ENCODE peak calls at places on chromosomes 16 and 17, in ten cellular contexts. One of them, this sample, is unnamed.

GRCh38 chr16:1884155-1884760 is 12.3 kb upstream of the MEIOB start:
- DNase-seq in lung: no peak
- DNase-seq in SK-N-SH: peak; percentile 57
- DNase-seq in HCT116: peak; percentile 48
- DNase-seq in esophagus squamous epithelium: no peak
- DNase-seq in aorta: no peak
- DNase-seq in heart left ventricle: no peak
- DNase-seq in dorsolateral prefrontal cortex: no peak
- DNase-seq in right lobe of liver: no peak
- DNase-seq in stomach: no peak
- DNase-seq in this sample: no peak

GRCh38 chr16:4987250-4987579 is 29.1 kb downstream of the SEC14L5 start:
- DNase-seq in lung: no peak
- DNase-seq in SK-N-SH: no peak
- DNase-seq in HCT116: no peak
- DNase-seq in esophagus squamous epithelium: no peak
- DNase-seq in aorta: no peak
- DNase-seq in heart left ventricle: no peak
- DNase-seq in dorsolateral prefrontal cortex: no peak
- DNase-seq in right lobe of liver: no peak
- DNase-seq in stomach: no peak
- DNase-seq in this sample: no peak

GRCh38 chr16:47374629-47375028 is 86.2 kb downstream of the ITFG1 start:
- DNase-seq in lung: no peak
- DNase-seq in SK-N-SH: no peak
- DNase-seq in HCT116: no peak
- DNase-seq in esophagus squamous epithelium: no peak
- DNase-seq in aorta: no peak
- DNase-seq in heart left ventricle: no peak
- DNase-seq in dorsolateral prefrontal cortex: no peak
- DNase-seq in right lobe of liver: no peak
- DNase-seq in stomach: no peak
- DNase-seq in this sample: no peak

GRCh38 chr16:27195941-27196595 is 7.3 kb upstream of the KDM8 start:
- DNase-seq in lung: no peak
- DNase-seq in SK-N-SH: no peak
- DNase-seq in HCT116: no peak
- DNase-seq in esophagus squamous epithelium: no peak
- DNase-seq in aorta: peak; percentile 49
- DNase-seq in heart left ventricle: no peak
- DNase-seq in dorsolateral prefrontal cortex: no peak
- DNase-seq in right lobe of liver: no peak
- DNase-seq in stomach: no peak
- DNase-seq in this sample: peak; percentile 44

GRCh38 chr16:65634291-65634690 is 512.4 kb upstream of the CDH11 start:
- DNase-seq in lung: no peak
- DNase-seq in SK-N-SH: peak; percentile 8
- DNase-seq in HCT116: no peak
- DNase-seq in esophagus squamous epithelium: no peak
- DNase-seq in aorta: no peak
- DNase-seq in heart left ventricle: no peak
- DNase-seq in dorsolateral prefrontal cortex: no peak
- DNase-seq in right lobe of liver: no peak
- DNase-seq in stomach: no peak
- DNase-seq in this sample: no peak

GRCh38 chr17:72370819-72371218 is 250.0 kb downstream of the SOX9 start:
- DNase-seq in lung: no peak
- DNase-seq in SK-N-SH: no peak
- DNase-seq in HCT116: no peak
- DNase-seq in esophagus squamous epithelium: no peak
- DNase-seq in aorta: no peak
- DNase-seq in heart left ventricle: no peak
- DNase-seq in dorsolateral prefrontal cortex: no peak
- DNase-seq in right lobe of liver: no peak
- DNase-seq in stomach: no peak
- DNase-seq in this sample: no peak

GRCh38 chr16:28202147-28202746 is 9.5 kb downstream of the XPO6 start:
- DNase-seq in lung: no peak
- DNase-seq in SK-N-SH: no peak
- DNase-seq in HCT116: no peak
- DNase-seq in esophagus squamous epithelium: no peak
- DNase-seq in aorta: no peak
- DNase-seq in heart left ventricle: no peak
- DNase-seq in dorsolateral prefrontal cortex: no peak
- DNase-seq in right lobe of liver: no peak
- DNase-seq in stomach: no peak
- DNase-seq in this sample: no peak

GRCh38 chr16:14562691-14563491 is 67.2 kb downstream of the PARN start:
- DNase-seq in lung: no peak
- DNase-seq in SK-N-SH: no peak
- DNase-seq in HCT116: no peak
- DNase-seq in esophagus squamous epithelium: no peak
- DNase-seq in aorta: no peak
- DNase-seq in heart left ventricle: peak; percentile 43
- DNase-seq in dorsolateral prefrontal cortex: peak; percentile 46
- DNase-seq in right lobe of liver: peak; percentile 79
- DNase-seq in stomach: peak; percentile 48
- DNase-seq in this sample: no peak

GRCh38 chr16:56807011-56807675 is 57.9 kb upstream of the SLC12A3 start:
- DNase-seq in lung: no peak
- DNase-seq in SK-N-SH: no peak
- DNase-seq in HCT116: no peak
- DNase-seq in esophagus squamous epithelium: no peak
- DNase-seq in aorta: no peak
- DNase-seq in heart left ventricle: no peak
- DNase-seq in dorsolateral prefrontal cortex: no peak
- DNase-seq in right lobe of liver: no peak
- DNase-seq in stomach: no peak
- DNase-seq in this sample: no peak

GRCh38 chr16:782263-782662 is 5.9 kb downstream of the RPUSD1 start:
- DNase-seq in lung: no peak
- DNase-seq in SK-N-SH: no peak
- DNase-seq in HCT116: no peak
- DNase-seq in esophagus squamous epithelium: no peak
- DNase-seq in aorta: no peak
- DNase-seq in heart left ventricle: no peak
- DNase-seq in dorsolateral prefrontal cortex: no peak
- DNase-seq in right lobe of liver: no peak
- DNase-seq in stomach: no peak
- DNase-seq in this sample: no peak

DNA sequence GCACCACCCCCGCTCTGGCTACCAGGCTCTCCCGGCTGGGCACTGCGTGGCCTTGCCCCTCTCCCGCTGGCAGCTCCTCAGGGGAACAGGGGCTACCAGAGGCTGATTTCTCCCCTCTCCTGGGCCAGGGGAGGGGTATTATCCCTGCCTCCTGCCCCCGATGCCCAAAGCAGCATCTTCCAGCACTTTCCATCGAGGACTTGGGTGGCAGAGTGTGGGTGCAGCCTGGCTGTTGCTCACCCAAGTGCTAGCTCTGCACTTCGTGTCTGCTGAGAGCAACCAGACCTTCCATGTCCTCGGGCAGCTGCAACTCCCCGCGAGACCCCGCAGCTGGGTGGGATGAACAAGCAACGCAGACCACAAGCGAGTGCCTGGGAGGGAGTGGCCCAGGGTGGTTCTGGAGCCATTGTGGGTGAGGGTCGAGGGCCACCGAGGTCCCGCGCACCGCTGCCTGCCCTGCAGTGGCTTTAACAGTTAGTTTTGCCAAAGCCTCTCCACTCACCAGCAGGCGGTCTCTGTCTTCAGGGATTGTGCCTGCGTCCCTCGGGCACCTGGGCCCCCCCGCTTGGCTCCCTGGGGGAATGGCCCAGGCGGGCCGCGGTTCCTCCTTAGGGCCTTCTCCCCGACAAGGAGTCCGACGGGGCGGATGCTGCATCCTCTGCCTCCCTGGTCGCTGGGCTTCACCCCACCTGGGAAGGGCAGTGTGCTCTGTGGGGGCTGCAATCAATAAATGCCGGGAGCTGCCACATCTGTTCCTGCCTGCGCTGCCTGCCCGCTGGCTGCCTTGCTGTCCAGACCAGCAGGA is 8.4 kb downstream of the SLC25A10 start:
- DNase-seq in lung: no peak
- DNase-seq in SK-N-SH: no peak
- DNase-seq in HCT116: no peak
- DNase-seq in esophagus squamous epithelium: no peak
- DNase-seq in aorta: peak; percentile 71
- DNase-seq in heart left ventricle: no peak
- DNase-seq in dorsolateral prefrontal cortex: no peak
- DNase-seq in right lobe of liver: peak; percentile 50
- DNase-seq in stomach: no peak
- DNase-seq in this sample: no peak
- H3K27ac ChIP-seq in lung: no peak overlapping the region
- H3K27ac ChIP-seq in SK-N-SH: no peak overlapping the region
- H3K27ac ChIP-seq in HCT116: no peak overlapping the region
- H3K27ac ChIP-seq in esophagus squamous epithelium: no peak overlapping the region
- H3K27ac ChIP-seq in aorta: no peak overlapping the region
- H3K27ac ChIP-seq in heart left ventricle: no peak overlapping the region
- H3K27ac ChIP-seq in dorsolateral prefrontal cortex: no peak overlapping the region
- H3K27ac ChIP-seq in right lobe of liver: no peak overlapping the region
- H3K27ac ChIP-seq in stomach: no peak overlapping the region
- H3K27ac ChIP-seq in this sample: no peak overlapping the region

DNA sequence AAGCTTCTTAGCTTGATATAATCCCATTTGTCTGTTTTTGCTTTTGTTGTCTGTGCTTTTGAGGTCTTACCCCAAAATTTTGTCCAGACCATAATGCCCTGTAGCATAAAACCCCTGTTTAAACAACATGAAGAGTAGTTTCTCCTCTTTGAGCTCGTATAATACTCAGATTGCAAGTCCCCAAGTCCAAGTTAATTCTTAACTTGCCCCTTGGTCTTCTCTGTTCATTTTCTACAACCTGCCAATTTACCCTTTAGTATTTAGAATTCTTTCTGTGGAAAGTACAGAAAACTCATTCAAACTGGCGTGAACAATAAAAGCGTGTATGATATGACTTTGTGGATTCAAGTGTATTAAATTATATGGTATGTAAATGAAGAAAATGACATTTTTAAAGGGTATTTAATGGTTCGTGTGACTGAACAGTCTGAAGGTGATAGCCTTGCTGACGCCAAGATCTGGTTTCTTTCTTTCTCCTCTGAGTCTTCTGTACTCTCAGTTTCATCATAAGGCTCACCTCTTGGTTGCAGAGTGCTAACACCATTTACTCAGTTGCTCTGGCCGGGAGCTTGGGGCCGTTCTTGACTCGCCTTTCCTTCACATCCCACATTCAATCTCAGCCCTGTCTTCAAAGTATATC is 185.6 kb downstream of the PRKCA start:
- DNase-seq in lung: no peak
- DNase-seq in SK-N-SH: no peak
- DNase-seq in HCT116: no peak
- DNase-seq in esophagus squamous epithelium: no peak
- DNase-seq in aorta: no peak
- DNase-seq in heart left ventricle: no peak
- DNase-seq in dorsolateral prefrontal cortex: no peak
- DNase-seq in right lobe of liver: no peak
- DNase-seq in stomach: no peak
- DNase-seq in this sample: no peak
- H3K27ac ChIP-seq in lung: no peak overlapping the region
- H3K27ac ChIP-seq in SK-N-SH: no peak overlapping the region
- H3K27ac ChIP-seq in HCT116: no peak overlapping the region
- H3K27ac ChIP-seq in esophagus squamous epithelium: no peak overlapping the region
- H3K27ac ChIP-seq in aorta: no peak overlapping the region
- H3K27ac ChIP-seq in heart left ventricle: no peak overlapping the region
- H3K27ac ChIP-seq in dorsolateral prefrontal cortex: no peak overlapping the region
- H3K27ac ChIP-seq in right lobe of liver: peak overlapping the region; percentile 50
- H3K27ac ChIP-seq in stomach: no peak overlapping the region
- H3K27ac ChIP-seq in this sample: no peak overlapping the region

GRCh38 chr16:2929693-2930092 is 18.0 kb downstream of the FLYWCH1 start:
- DNase-seq in lung: no peak
- DNase-seq in SK-N-SH: no peak
- DNase-seq in HCT116: no peak
- DNase-seq in esophagus squamous epithelium: no peak
- DNase-seq in aorta: no peak
- DNase-seq in heart left ventricle: no peak
- DNase-seq in dorsolateral prefrontal cortex: no peak
- DNase-seq in right lobe of liver: no peak
- DNase-seq in stomach: no peak
- DNase-seq in this sample: no peak

GRCh38 chr16:2924901-2925820 is 13.4 kb downstream of the FLYWCH1 start:
- DNase-seq in lung: no peak
- DNase-seq in SK-N-SH: peak; percentile 11
- DNase-seq in HCT116: no peak
- DNase-seq in esophagus squamous epithelium: no peak
- DNase-seq in aorta: no peak
- DNase-seq in heart left ventricle: no peak
- DNase-seq in dorsolateral prefrontal cortex: no peak
- DNase-seq in right lobe of liver: no peak
- DNase-seq in stomach: no peak
- DNase-seq in this sample: no peak

GRCh38 chr16:2928796-2929195 is 17.1 kb downstream of the FLYWCH1 start:
- DNase-seq in lung: no peak
- DNase-seq in SK-N-SH: no peak
- DNase-seq in HCT116: no peak
- DNase-seq in esophagus squamous epithelium: no peak
- DNase-seq in aorta: no peak
- DNase-seq in heart left ventricle: no peak
- DNase-seq in dorsolateral prefrontal cortex: no peak
- DNase-seq in right lobe of liver: no peak
- DNase-seq in stomach: no peak
- DNase-seq in this sample: no peak

GRCh38 chr16:2926660-2927646 is 15.2 kb downstream of the FLYWCH1 start:
- DNase-seq in lung: peak; percentile 88
- DNase-seq in SK-N-SH: peak; percentile 86
- DNase-seq in HCT116: peak; percentile 85
- DNase-seq in esophagus squamous epithelium: peak; percentile 36
- DNase-seq in aorta: peak; percentile 94
- DNase-seq in heart left ventricle: peak; percentile 91
- DNase-seq in dorsolateral prefrontal cortex: peak; percentile 93
- DNase-seq in right lobe of liver: peak; percentile 79
- DNase-seq in stomach: peak; percentile 95
- DNase-seq in this sample: peak; percentile 79

GRCh38 chr16:2925951-2926659 is 14.4 kb downstream of the FLYWCH1 start:
- DNase-seq in lung: no peak
- DNase-seq in SK-N-SH: no peak
- DNase-seq in HCT116: no peak
- DNase-seq in esophagus squamous epithelium: no peak
- DNase-seq in aorta: no peak
- DNase-seq in heart left ventricle: no peak
- DNase-seq in dorsolateral prefrontal cortex: no peak
- DNase-seq in right lobe of liver: no peak
- DNase-seq in stomach: no peak
- DNase-seq in this sample: no peak
- H3K27ac ChIP-seq in lung: no peak overlapping the region
- H3K27ac ChIP-seq in SK-N-SH: no peak overlapping the region
- H3K27ac ChIP-seq in HCT116: no peak overlapping the region
- H3K27ac ChIP-seq in esophagus squamous epithelium: no peak overlapping the region
- H3K27ac ChIP-seq in aorta: no peak overlapping the region
- H3K27ac ChIP-seq in heart left ventricle: no peak overlapping the region
- H3K27ac ChIP-seq in dorsolateral prefrontal cortex: peak overlapping the region; percentile 31
- H3K27ac ChIP-seq in right lobe of liver: no peak overlapping the region
- H3K27ac ChIP-seq in stomach: no peak overlapping the region
- H3K27ac ChIP-seq in this sample: no peak overlapping the region

DNA sequence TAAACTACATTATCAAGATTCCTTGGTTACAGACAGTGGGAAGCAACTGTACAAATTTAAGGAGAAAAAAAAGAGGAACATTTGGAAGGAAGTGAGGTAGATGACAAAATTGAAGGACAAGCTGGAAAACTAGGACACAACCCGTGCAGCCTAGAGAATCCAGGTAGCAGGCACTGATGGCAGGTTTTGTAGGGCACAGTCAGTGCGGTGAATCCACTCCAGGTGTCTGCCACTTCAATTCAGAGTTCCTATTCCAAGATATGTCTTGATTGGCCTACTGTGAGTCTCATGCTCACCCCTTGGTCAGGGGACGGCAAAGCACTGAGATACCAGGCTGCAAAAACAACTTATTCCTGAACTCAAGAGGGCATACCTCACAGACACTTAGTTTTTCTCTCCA is 37.8 kb downstream of the TNRC6C start:
- DNase-seq in lung: no peak
- DNase-seq in SK-N-SH: no peak
- DNase-seq in HCT116: no peak
- DNase-seq in esophagus squamous epithelium: no peak
- DNase-seq in aorta: no peak
- DNase-seq in heart left ventricle: no peak
- DNase-seq in dorsolateral prefrontal cortex: no peak
- DNase-seq in right lobe of liver: no peak
- DNase-seq in stomach: no peak
- DNase-seq in this sample: no peak
- H3K27ac ChIP-seq in lung: no peak overlapping the region
- H3K27ac ChIP-seq in SK-N-SH: no peak overlapping the region
- H3K27ac ChIP-seq in HCT116: no peak overlapping the region
- H3K27ac ChIP-seq in esophagus squamous epithelium: no peak overlapping the region
- H3K27ac ChIP-seq in aorta: no peak overlapping the region
- H3K27ac ChIP-seq in heart left ventricle: peak overlapping the region; percentile 49
- H3K27ac ChIP-seq in dorsolateral prefrontal cortex: no peak overlapping the region
- H3K27ac ChIP-seq in right lobe of liver: no peak overlapping the region
- H3K27ac ChIP-seq in stomach: no peak overlapping the region
- H3K27ac ChIP-seq in this sample: no peak overlapping the region

This sample was measured in CD4-positive, alpha-beta T cell.